ENCODE peak calls at places on chromosomes 12 and 14, in six cellular contexts. I, V, C, Y, S and W are unnamed samples.

GRCh38 chr14:69580009-69580577 is 5.4 kb upstream of the CCDC177 start:
- DNase-seq in I (peak; percentile 96), V (no peak), C (peak; percentile 24), Y (peak; percentile 40), S (no peak), W (no peak)

GRCh38 chr12:109111775-109112491 is 4.5 kb upstream of the ACACB start:
- DNase-seq in I (peak; percentile 49), V (peak; percentile 76), C (no peak), Y (peak; percentile 66), S (no peak), W (no peak)

GRCh38 chr12:27501956-27502562 is 21.9 kb upstream of the PPFIBP1 start:
- DNase-seq in I (no peak), V (no peak), C (no peak), Y (no peak), S (no peak), W (no peak)

GRCh38 chr12:12024958-12025682 is 45.6 kb upstream of the BCL2L14 start:
- DNase-seq in I (no peak), V (no peak), C (no peak), Y (no peak), S (no peak), W (peak; percentile 46)

GRCh38 chr14:64401923-64402322 is 13.8 kb downstream of the MTHFD1 start:
- DNase-seq in I (no peak), V (no peak), C (no peak), Y (no peak), S (no peak), W (no peak)

GRCh38 chr14:91315844-91316267 is 71.4 kb upstream of the GPR68 start:
- DNase-seq in I (no peak), V (no peak), C (no peak), Y (no peak), S (no peak), W (no peak)

GRCh38 chr12:103848132-103848531 is 7.1 kb upstream of the NT5DC3 start:
- DNase-seq in I (no peak), V (no peak), C (no peak), Y (no peak), S (no peak), W (no peak)

GRCh38 chr12:96193725-96194571 is at the start of gene ELK3:
- DNase-seq in I (peak; percentile 72), V (peak; percentile 57), C (peak; percentile 28), Y (peak; percentile 94), S (no peak), W (peak; percentile 86)

GRCh38 chr12:31323466-31324115 is 2.4 kb downstream of the SINHCAF start:
- DNase-seq in I (no peak), V (peak; percentile 41), C (no peak), Y (no peak), S (no peak), W (peak; percentile 84)

GRCh38 chr14:61357118-61357517 is 35.7 kb downstream of the PRKCH start:
- DNase-seq in I (no peak), V (no peak), C (no peak), Y (no peak), S (no peak), W (no peak)

GRCh38 chr14:98858158-98858557 is 413.8 kb downstream of the BCL11B start:
- DNase-seq in I (no peak), V (no peak), C (no peak), Y (no peak), S (no peak), W (no peak)

GRCh38 chr12:49088932-49089330 is 5.7 kb downstream of the DHH start:
- DNase-seq in I (no peak), V (no peak), C (no peak), Y (no peak), S (no peak), W (no peak)

GRCh38 chr14:95993768-95994592 is 45.2 kb upstream of the C14orf132 start:
- DNase-seq in I (peak; percentile 53), V (no peak), C (peak; percentile 27), Y (peak; percentile 47), S (no peak), W (no peak)

GRCh38 chr12:91210577-91210976 is 28.0 kb upstream of the DCN start:
- DNase-seq in I (no peak), V (no peak), C (no peak), Y (no peak), S (no peak), W (no peak)

GRCh38 chr12:123757555-123757954 is 4.5 kb upstream of the DNAH10 start:
- DNase-seq in I (peak; percentile 89), V (peak; percentile 91), C (no peak), Y (no peak), S (peak; percentile 67), W (no peak)

GRCh38 chr12:51905507-51906438 is 1.5 kb upstream of the ACVRL1 start:
- DNase-seq in I (peak; percentile 40), V (peak; percentile 91), C (no peak), Y (peak; percentile 61), S (no peak), W (no peak)

GRCh38 chr12:64608901-64609542 is 1.3 kb upstream of the RASSF3 start:
- DNase-seq in I (peak; percentile 68), V (no peak), C (no peak), Y (peak; percentile 48), S (no peak), W (no peak)

GRCh38 chr14:53537421-53538315 is 384.5 kb upstream of the DDHD1 start:
- DNase-seq in I (peak; percentile 40), V (no peak), C (no peak), Y (no peak), S (no peak), W (no peak)

GRCh38 chr14:75025082-75025481 is 22.4 kb downstream of the EIF2B2 start:
- DNase-seq in I (peak; percentile 69), V (no peak), C (no peak), Y (no peak), S (no peak), W (no peak)

GRCh38 chr12:9872743-9873142 is 3.6 kb upstream of the CLEC2B start:
- DNase-seq in I (no peak), V (no peak), C (no peak), Y (no peak), S (no peak), W (no peak)

GRCh38 chr14:71733210-71733883 is 198.9 kb upstream of the RGS6 start:
- DNase-seq in I (peak; percentile 76), V (no peak), C (no peak), Y (no peak), S (no peak), W (no peak)

GRCh38 chr12:93766371-93766770 is 89.2 kb downstream of the CRADD start:
- DNase-seq in I (no peak), V (no peak), C (no peak), Y (no peak), S (no peak), W (no peak)

GRCh38 chr12:93762912-93763311 is 85.7 kb downstream of the CRADD start:
- DNase-seq in I (no peak), V (no peak), C (no peak), Y (no peak), S (no peak), W (no peak)

GRCh38 chr12:93766802-93767523 is 89.8 kb downstream of the CRADD start:
- DNase-seq in I (peak; percentile 76), V (peak; percentile 32), C (no peak), Y (peak; percentile 41), S (no peak), W (no peak)

GRCh38 chr12:93762059-93762719 is 85.0 kb downstream of the CRADD start:
- DNase-seq in I (peak; percentile 50), V (no peak), C (no peak), Y (no peak), S (no peak), W (no peak)

GRCh38 chr12:93763746-93764147 is 86.6 kb downstream of the CRADD start:
- DNase-seq in I (no peak), V (no peak), C (no peak), Y (no peak), S (no peak), W (no peak)
- TF ChIP-seq CTCF in I (no peak), V (no peak), C (no peak), Y (no peak), S (no peak), W (no peak)

GRCh38 chr14:28762290-28762948 is 4.2 kb upstream of the FOXG1 start:
- DNase-seq in I (no peak), V (no peak), C (no peak), Y (no peak), S (no peak), W (no peak)
- TF ChIP-seq CTCF in I (no peak), V (no peak), C (peak; percentile 22), Y (no peak), S (no peak), W (no peak)

GRCh38 chr12:39619660-39620433 is at the start of gene ABCD2:
- DNase-seq in I (peak; percentile 58), V (peak; percentile 61), C (peak; percentile 18), Y (peak; percentile 73), S (peak; percentile 10), W (no peak)
- TF ChIP-seq CTCF in I (no peak), V (no peak), C (no peak), Y (peak; percentile 33), S (no peak), W (peak; percentile 29)

GRCh38 chr14:32596390-32596789 is 267.3 kb downstream of the AKAP6 start:
- DNase-seq in I (no peak), V (no peak), C (no peak), Y (no peak), S (no peak), W (no peak)
- TF ChIP-seq CTCF in I (no peak), V (no peak), C (no peak), Y (no peak), S (no peak), W (no peak)

GRCh38 chr12:93242154-93242958 is 135.4 kb upstream of the NUDT4 start:
- DNase-seq in I (no peak), V (no peak), C (no peak), Y (peak; percentile 24), S (no peak), W (no peak)
- TF ChIP-seq CTCF in I (no peak), V (no peak), C (no peak), Y (no peak), S (no peak), W (no peak)

GRCh38 chr14:105011312-105011990 is 9.4 kb downstream of the CDCA4 start:
- DNase-seq in I (no peak), V (no peak), C (no peak), Y (no peak), S (no peak), W (no peak)

GRCh38 chr14:105014032-105014431 is 6.9 kb downstream of the CDCA4 start:
- DNase-seq in I (no peak), V (no peak), C (no peak), Y (no peak), S (no peak), W (no peak)

GRCh38 chr14:105013150-105013787 is 7.6 kb downstream of the CDCA4 start:
- DNase-seq in I (peak; percentile 10), V (no peak), C (no peak), Y (peak; percentile 85), S (no peak), W (no peak)

GRCh38 chr14:105010891-105011291 is 10.0 kb downstream of the CDCA4 start:
- DNase-seq in I (no peak), V (no peak), C (no peak), Y (no peak), S (no peak), W (no peak)

GRCh38 chr14:105012171-105012985 is 8.5 kb downstream of the CDCA4 start:
- DNase-seq in I (no peak), V (no peak), C (no peak), Y (peak; percentile 72), S (no peak), W (no peak)
- TF ChIP-seq CTCF in I (peak; percentile 10), V (peak; percentile 33), C (no peak), Y (peak; percentile 67), S (peak; percentile 39), W (peak; percentile 33)

GRCh38 chr14:100376751-100377171 is 53.6 kb downstream of the SLC25A47 start:
- DNase-seq in I (peak; percentile 23), V (no peak), C (no peak), Y (no peak), S (no peak), W (no peak)
- TF ChIP-seq CTCF in I (peak; percentile 44), V (no peak), C (no peak), Y (peak; percentile 38), S (no peak), W (peak; percentile 33)